ENCODE peak calls at places on chromosomes 4 and X, in four cellular contexts. M, K, C and S are unnamed samples.

GRCh38 chrX:38276089-38276488 is 51.2 kb downstream of the RPGR start:
- DNase-seq in M (no peak), K (no peak), C (no peak), S (no peak)

GRCh38 chr4:185573651-185574199 is 38.4 kb upstream of the PDLIM3 start:
- DNase-seq in M (no peak), K (no peak), C (peak; percentile 39), S (no peak)

GRCh38 chr4:915595-915994 is 16.5 kb downstream of the GAK start:
- DNase-seq in M (peak; percentile 68), K (no peak), C (no peak), S (peak; percentile 47)

GRCh38 chrX:153593811-153594500 is 5.0 kb downstream of the CCNQ start:
- DNase-seq in M (no peak), K (no peak), C (no peak), S (peak; percentile 51)

GRCh38 chr4:13546855-13547562 is 2.7 kb upstream of the NKX3-2 start:
- DNase-seq in M (peak; percentile 71), K (peak; percentile 19), C (no peak), S (peak; percentile 83)

GRCh38 chr4:156970501-156971167 is 965 bp downstream of the PDGFC start:
- DNase-seq in M (no peak), K (no peak), C (peak; percentile 62), S (peak; percentile 84)

GRCh38 chr4:19842471-19842870 is 409.2 kb upstream of the SLIT2 start:
- DNase-seq in M (no peak), K (no peak), C (no peak), S (no peak)

GRCh38 chrX:106897259-106897658 is 5.9 kb downstream of the RIPPLY1 start:
- DNase-seq in M (no peak), K (no peak), C (no peak), S (no peak)

GRCh38 chr4:78136109-78137081 is 79.3 kb downstream of the FRAS1 start:
- DNase-seq in M (no peak), K (no peak), C (no peak), S (no peak)

GRCh38 chrX:115624916-115625315 is 63.9 kb downstream of the PLS3 start:
- DNase-seq in M (no peak), K (no peak), C (no peak), S (no peak)

GRCh38 chr4:149713031-149713430 is 102.6 kb downstream of the IQCM start:
- DNase-seq in M (no peak), K (no peak), C (no peak), S (no peak)

GRCh38 chr4:80213117-80213815 is 16.0 kb downstream of the PRDM8 start:
- DNase-seq in M (no peak), K (no peak), C (no peak), S (no peak)

GRCh38 chrX:130769835-130770234 is 133.2 kb downstream of the ENOX2 start:
- DNase-seq in M (no peak), K (no peak), C (no peak), S (no peak)

GRCh38 chr4:185987976-185988627 is 80.9 kb upstream of the TLR3 start:
- DNase-seq in M (no peak), K (no peak), C (no peak), S (no peak)

GRCh38 chr4:146333187-146333894 is 119.0 kb downstream of the REELD1 start:
- DNase-seq in M (peak; percentile 2), K (peak; percentile 2), C (no peak), S (no peak)

GRCh38 chr4:76723373-76723772 is 174.6 kb downstream of the SOWAHB start:
- DNase-seq in M (no peak), K (no peak), C (no peak), S (no peak)

GRCh38 chr4:67694662-67695061 is 6.3 kb downstream of the UBA6 start:
- DNase-seq in M (no peak), K (no peak), C (no peak), S (no peak)

GRCh38 chr4:14336656-14337055 is 665.6 kb upstream of the CPEB2 start:
- DNase-seq in M (no peak), K (no peak), C (no peak), S (no peak)

GRCh38 chr4:96912731-96913130 is 1072.8 kb downstream of the PDHA2 start:
- DNase-seq in M (no peak), K (no peak), C (no peak), S (no peak)

GRCh38 chrX:68718443-68718820 is 71.0 kb downstream of the STARD8 start:
- DNase-seq in M (no peak), K (no peak), C (peak; percentile 9), S (peak; percentile 61)

GRCh38 chr4:95219109-95219508 is 329.7 kb downstream of the UNC5C start:
- DNase-seq in M (no peak), K (no peak), C (no peak), S (no peak)

GRCh38 chr4:89661490-89661889 is 175.5 kb downstream of the SNCA start:
- DNase-seq in M (no peak), K (no peak), C (no peak), S (no peak)

GRCh38 chrX:111283446-111283845 is 13.2 kb upstream of the CAPN6 start:
- DNase-seq in M (no peak), K (no peak), C (no peak), S (no peak)

GRCh38 chrX:152861116-152861515 is 30.3 kb downstream of the NSDHL start:
- DNase-seq in M (no peak), K (no peak), C (no peak), S (no peak)

GRCh38 chrX:9745417-9746115 is 20.1 kb downstream of the GPR143 start:
- DNase-seq in M (peak; percentile 30), K (no peak), C (peak; percentile 22), S (no peak)

GRCh38 chrX:124426273-124426672 is 79.9 kb downstream of the SH2D1A start:
- DNase-seq in M (no peak), K (no peak), C (no peak), S (no peak)

GRCh38 chr4:140151700-140152014 is 2.3 kb downstream of the MAML3 start:
- DNase-seq in M (peak; percentile 90), K (no peak), C (peak; percentile 93), S (no peak)
- TF ChIP-seq POLR2A in M (peak; percentile 37), K (no peak), C (peak; percentile 39), S (no peak)

GRCh38 chrX:11450354-11450753 is 157.1 kb downstream of the AMELX start:
- DNase-seq in M (no peak), K (no peak), C (no peak), S (no peak)

GRCh38 chrX:11446951-11447350 is 153.7 kb downstream of the AMELX start:
- DNase-seq in M (no peak), K (no peak), C (no peak), S (no peak)

GRCh38 chrX:11447418-11447817 is 154.2 kb downstream of the AMELX start:
- DNase-seq in M (no peak), K (no peak), C (no peak), S (no peak)

GRCh38 chrX:11449613-11450012 is 156.4 kb downstream of the AMELX start:
- DNase-seq in M (no peak), K (no peak), C (no peak), S (no peak)

GRCh38 chrX:11451133-11451532 is 157.9 kb downstream of the AMELX start:
- DNase-seq in M (no peak), K (no peak), C (no peak), S (no peak)
- TF ChIP-seq POLR2A in M (no peak), K (no peak), C (no peak), S (no peak)

GRCh38 chrX:24150051-24150790 is 692 bp downstream of the ZFX start:
- DNase-seq in M (peak; percentile 89), K (peak; percentile 83), C (peak; percentile 94), S (peak; percentile 98)
- TF ChIP-seq POLR2A in M (peak; percentile 28), K (peak; percentile 71), C (no peak), S (no peak)

DNA sequence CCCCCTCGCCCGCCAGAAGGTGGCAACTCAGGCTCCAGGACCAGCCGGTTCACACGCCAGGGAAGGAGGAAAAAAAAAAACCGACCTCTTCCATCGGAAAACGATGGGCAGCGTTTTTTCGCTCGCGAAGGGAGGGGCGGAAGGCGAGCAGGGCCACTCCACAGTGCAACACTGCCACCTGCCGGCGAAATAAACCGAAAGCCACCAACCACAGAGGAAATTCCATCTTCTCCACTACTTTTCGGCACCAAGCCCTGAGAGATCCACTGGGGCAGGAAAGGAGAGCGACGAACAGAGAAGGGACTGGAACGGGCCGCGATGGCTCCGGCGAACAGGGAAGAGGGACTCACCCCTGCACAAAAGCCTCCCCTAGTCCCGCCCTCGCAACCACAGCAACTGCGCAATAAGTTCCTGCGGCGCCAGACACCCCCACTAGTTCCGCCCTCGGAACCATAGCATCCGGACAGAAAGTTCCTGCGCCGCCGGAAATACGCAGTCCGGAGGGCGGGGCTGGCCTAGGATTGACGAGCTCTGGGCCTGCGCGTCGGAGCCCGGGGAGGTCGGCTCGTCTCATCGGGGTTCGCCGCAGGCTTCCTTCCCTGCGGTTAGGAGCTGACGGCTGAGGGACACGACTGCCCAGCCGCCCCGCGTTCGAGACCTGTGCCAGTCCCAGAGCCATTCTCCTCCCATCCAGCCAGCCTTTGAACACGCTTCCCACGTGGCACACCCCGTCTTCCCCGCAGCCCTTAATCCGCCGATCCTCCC is 23.4 kb downstream of the FAM156A start:
- DNase-seq in M (peak; percentile 95), K (peak; percentile 83), C (peak; percentile 97), S (peak; percentile 98)
- TF ChIP-seq POLR2A in M (peak; percentile 35), K (peak; percentile 69), C (peak; percentile 61), S (peak; percentile 40)

GRCh38 chr4:38318737-38319455 is 345.1 kb upstream of the KLF3 start:
- DNase-seq in M (peak; percentile 98), K (peak; percentile 78), C (peak; percentile 91), S (peak; percentile 95)
- TF ChIP-seq POLR2A in M (peak; percentile 72), K (peak; percentile 61), C (no peak), S (no peak)

GRCh38 chrX:120561634-120562568 is 1.1 kb upstream of the CUL4B start:
- DNase-seq in M (peak; percentile 9), K (no peak), C (no peak), S (no peak)
- TF ChIP-seq POLR2A in M (no peak), K (no peak), C (peak; percentile 69), S (no peak)

DNA sequence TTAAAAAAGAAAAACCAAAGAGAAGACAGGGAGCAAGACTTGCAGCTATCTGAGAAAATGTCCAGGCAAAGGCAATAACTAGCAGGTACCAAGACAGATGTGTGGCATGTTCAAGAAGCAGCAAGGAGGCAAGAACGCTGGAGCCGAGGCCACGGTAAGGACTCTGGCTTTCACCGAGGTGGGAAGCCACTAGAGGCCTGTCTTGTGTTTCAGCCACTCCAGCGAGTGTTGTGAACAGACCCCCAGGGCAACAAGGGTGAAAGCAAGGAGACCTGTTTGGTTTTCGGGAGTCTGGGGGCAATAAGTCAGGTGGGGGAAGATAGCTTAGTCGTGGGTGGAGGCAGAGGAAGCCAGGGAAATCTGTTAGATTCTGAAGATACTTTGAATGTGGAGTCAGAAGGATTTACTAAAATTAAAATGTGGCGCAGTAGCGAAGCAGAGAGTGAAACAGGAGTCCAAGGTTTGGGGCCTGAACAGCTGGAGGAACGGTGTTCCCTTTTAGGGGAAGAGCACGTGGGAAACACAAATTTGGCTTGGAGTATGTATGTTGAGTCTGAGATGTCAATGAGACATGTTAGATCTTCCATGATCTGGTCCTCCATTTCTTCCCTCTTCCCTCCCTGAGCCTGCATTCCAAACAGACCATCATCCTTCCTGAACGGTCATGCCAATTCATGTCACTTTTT is 3.1 kb downstream of the WDR1 start:
- DNase-seq in M (no peak), K (no peak), C (no peak), S (no peak)
- TF ChIP-seq POLR2A in M (no peak), K (peak; percentile 38), C (no peak), S (no peak)